ENCODE peak calls at places on chromosomes 7 and 10, in ten cellular contexts. W is fibroblast of lung; V is NB4; S is SJCRH30; I is CD4-positive, alpha-beta memory T cell; T is ascending aorta; P is cardiac fibroblast; N is epithelial cell of esophagus; K is adipocyte; B is suprapubic skin. C is an unnamed sample.
A peak's percentile ranks its signal among the peaks of the same experiment; 100 is the strongest.

GRCh38 chr7:39605087-39605486 is 18.3 kb upstream of the RALA start:
- DNase-seq in W (no peak), V (no peak), S (no peak), I (no peak), T (no peak), P (peak; percentile 54), N (peak; percentile 62), K (no peak), B (no peak), C (no peak)

GRCh38 chr7:2967705-2968104 is 76.0 kb downstream of the CARD11 start:
- DNase-seq in W (no peak), V (no peak), S (no peak), I (no peak), T (no peak), P (no peak), N (no peak), K (no peak), B (peak; percentile 48), C (no peak)

GRCh38 chr10:46254467-46254866 is 32.3 kb upstream of the ANTXRL start:
- DNase-seq in W (no peak), V (no peak), S (no peak), I (no peak), T (no peak), P (no peak), N (no peak), K (no peak), B (no peak), C (no peak)

GRCh38 chr10:24552346-24553016 is 171.2 kb downstream of the ARHGAP21 start:
- DNase-seq in W (no peak), V (peak; percentile 4), S (peak; percentile 39), I (no peak), T (no peak), P (peak; percentile 10), N (peak; percentile 94), K (no peak), B (no peak), C (peak; percentile 48)

GRCh38 chr7:23456093-23456492 is 14.2 kb downstream of the IGF2BP3 start:
- DNase-seq in W (no peak), V (no peak), S (no peak), I (no peak), T (no peak), P (no peak), N (no peak), K (no peak), B (no peak), C (no peak)

GRCh38 chr10:104622598-104623209 is 18.4 kb upstream of the SORCS3 start:
- DNase-seq in W (no peak), V (peak; percentile 15), S (peak; percentile 28), I (no peak), T (no peak), P (peak; percentile 8), N (peak; percentile 71), K (no peak), B (no peak), C (peak; percentile 30)

GRCh38 chr10:66834802-66835201 is 91.0 kb upstream of the LRRTM3 start:
- DNase-seq in W (no peak), V (no peak), S (no peak), I (no peak), T (no peak), P (no peak), N (peak; percentile 32), K (no peak), B (no peak), C (no peak)

GRCh38 chr10:23158370-23158769 is 33.7 kb upstream of the PTF1A start:
- DNase-seq in W (peak; percentile 74), V (peak; percentile 57), S (peak; percentile 90), I (peak; percentile 15), T (no peak), P (peak; percentile 68), N (peak; percentile 68), K (peak; percentile 81), B (no peak), C (peak; percentile 73)

GRCh38 chr7:24917510-24918239 is 62.3 kb downstream of the OSBPL3 start:
- DNase-seq in W (peak; percentile 62), V (no peak), S (no peak), I (no peak), T (no peak), P (peak; percentile 90), N (peak; percentile 64), K (peak; percentile 65), B (no peak), C (peak; percentile 73)

GRCh38 chr7:103113164-103113563 is 35.7 kb downstream of the NAPEPLD start:
- DNase-seq in W (peak; percentile 87), V (no peak), S (peak; percentile 36), I (no peak), T (no peak), P (peak; percentile 96), N (peak; percentile 91), K (peak; percentile 81), B (no peak), C (no peak)

GRCh38 chr7:121395494-121395960 is 581 bp downstream of the FAM3C start:
- DNase-seq in W (no peak), V (peak; percentile 68), S (peak; percentile 57), I (peak; percentile 48), T (no peak), P (peak; percentile 42), N (peak; percentile 41), K (peak; percentile 48), B (no peak), C (peak; percentile 61)

GRCh38 chr10:804787-805634 is 115.5 kb upstream of the DIP2C start:
- DNase-seq in W (no peak), V (peak; percentile 40), S (no peak), I (no peak), T (no peak), P (no peak), N (no peak), K (no peak), B (peak; percentile 76), C (no peak)
- H3K4me3 ChIP-seq in W (no peak overlapping the region), V (no peak overlapping the region), S (no peak overlapping the region), I (no peak overlapping the region), T (no peak overlapping the region), P (no peak overlapping the region), N (no peak overlapping the region), K (no peak overlapping the region), B (no peak overlapping the region), C (no peak overlapping the region)

GRCh38 chr10:44978570-44979280 is at the start of gene DEPP1:
- DNase-seq in W (peak; percentile 89), V (no peak), S (peak; percentile 81), I (no peak), T (peak; percentile 80), P (peak; percentile 90), N (peak; percentile 91), K (peak; percentile 90), B (peak; percentile 92), C (peak; percentile 75)
- H3K4me3 ChIP-seq in W (peak within 1 kb of the TSS; percentile 85), V (no peak within 1 kb of the TSS), S (no peak within 1 kb of the TSS), I (no peak within 1 kb of the TSS), T (peak within 1 kb of the TSS; percentile 77), P (peak within 1 kb of the TSS; percentile 73), N (no peak within 1 kb of the TSS), K (peak within 1 kb of the TSS; percentile 83), B (peak within 1 kb of the TSS; percentile 44), C (peak within 1 kb of the TSS; percentile 49)

GRCh38 chr10:119254355-119254754 is 47.0 kb downstream of the GRK5 start:
- DNase-seq in W (peak; percentile 45), V (no peak), S (peak; percentile 40), I (no peak), T (no peak), P (no peak), N (no peak), K (peak; percentile 38), B (no peak), C (no peak)

GRCh38 chr10:119251315-119251708 is 43.9 kb downstream of the GRK5 start:
- DNase-seq in W (peak; percentile 71), V (no peak), S (no peak), I (no peak), T (no peak), P (peak; percentile 88), N (no peak), K (peak; percentile 89), B (no peak), C (no peak)

GRCh38 chr10:119253433-119254174 is 46.2 kb downstream of the GRK5 start:
- DNase-seq in W (peak; percentile 97), V (no peak), S (peak; percentile 84), I (no peak), T (peak; percentile 47), P (peak; percentile 96), N (peak; percentile 74), K (peak; percentile 95), B (peak; percentile 84), C (no peak)

GRCh38 chr10:119252051-119252465 is 44.7 kb downstream of the GRK5 start:
- DNase-seq in W (peak; percentile 49), V (no peak), S (no peak), I (no peak), T (no peak), P (peak; percentile 56), N (no peak), K (no peak), B (no peak), C (no peak)

GRCh38 chr10:119252470-119253151 is 45.2 kb downstream of the GRK5 start:
- DNase-seq in W (no peak), V (no peak), S (no peak), I (no peak), T (no peak), P (no peak), N (no peak), K (no peak), B (no peak), C (no peak)
- H3K4me3 ChIP-seq in W (no peak overlapping the region), V (no peak overlapping the region), S (no peak overlapping the region), I (no peak overlapping the region), T (peak overlapping the region; percentile 33), P (no peak overlapping the region), N (no peak overlapping the region), K (peak overlapping the region; percentile 9), B (no peak overlapping the region), C (no peak overlapping the region)

GRCh38 chr7:99381664-99382075 is 7.1 kb downstream of the ARPC1B start:
- DNase-seq in W (no peak), V (no peak), S (no peak), I (no peak), T (no peak), P (no peak), N (no peak), K (no peak), B (no peak), C (no peak)

GRCh38 chr7:99380032-99380822 is 5.7 kb downstream of the ARPC1B start:
- DNase-seq in W (peak; percentile 25), V (peak; percentile 99), S (no peak), I (peak; percentile 23), T (no peak), P (peak; percentile 72), N (peak; percentile 50), K (peak; percentile 40), B (no peak), C (peak; percentile 90)

GRCh38 chr7:99380823-99381663 is 6.5 kb downstream of the ARPC1B start:
- DNase-seq in W (no peak), V (no peak), S (no peak), I (peak; percentile 95), T (no peak), P (peak; percentile 80), N (no peak), K (no peak), B (no peak), C (peak; percentile 96)

GRCh38 chr7:99375070-99375807 is 709 bp downstream of the ARPC1B start:
- DNase-seq in W (peak; percentile 65), V (peak; percentile 90), S (peak; percentile 81), I (peak; percentile 68), T (peak; percentile 51), P (peak; percentile 77), N (peak; percentile 71), K (peak; percentile 84), B (peak; percentile 86), C (peak; percentile 82)

DNA sequence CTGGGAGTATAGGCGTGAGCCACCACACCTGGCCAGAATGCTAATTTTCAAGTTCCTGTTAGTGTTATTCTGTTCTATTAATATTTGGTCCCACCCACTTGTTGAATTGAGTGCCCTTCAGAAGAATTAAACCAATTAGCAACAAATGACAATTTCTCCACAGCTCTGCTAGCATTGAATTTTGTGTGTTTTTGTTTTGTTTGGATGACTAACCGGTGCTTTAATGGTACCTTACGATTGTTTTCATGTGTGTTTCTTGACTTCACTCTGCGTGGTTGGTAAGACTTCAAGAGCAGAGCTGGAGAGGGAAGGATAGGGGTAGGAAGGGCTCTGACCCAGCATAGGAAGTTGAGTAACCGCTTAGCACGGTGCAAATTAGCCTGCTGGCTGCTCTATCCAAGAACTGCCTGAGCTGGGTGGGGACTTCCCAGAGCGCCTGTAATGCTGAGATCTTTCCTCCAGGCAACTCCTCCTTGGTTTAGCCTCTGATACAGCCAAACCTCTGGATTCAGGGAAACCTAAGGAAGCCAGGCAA is 4.6 kb downstream of the ARPC1B start:
- DNase-seq in W (peak; percentile 87), V (peak; percentile 97), S (no peak), I (peak; percentile 58), T (peak; percentile 56), P (peak; percentile 97), N (peak; percentile 93), K (peak; percentile 96), B (no peak), C (peak; percentile 82)
- H3K4me3 ChIP-seq in W (peak overlapping the region; percentile 25), V (peak overlapping the region; percentile 77), S (no peak overlapping the region), I (peak overlapping the region; percentile 75), T (peak overlapping the region; percentile 42), P (no peak overlapping the region), N (no peak overlapping the region), K (peak overlapping the region; percentile 67), B (peak overlapping the region; percentile 31), C (peak overlapping the region; percentile 77)